ENCODE peak calls at places on chromosomes 2 and 18, in six cellular contexts. T is GM23248, H is kidney, P is transverse colon, L is A549, K is DND-41. D is an unnamed sample. For H3K4me1, the result is how much of the 10 kb centered on the place peaks cover.

GRCh38 chr2:16664052-16664731 is 1.4 kb downstream of the CYRIA start:
- DNase-seq in K (no peak), L (peak), P (peak), H (peak), T (peak), D (no peak)

GRCh38 chr2:12935226-12935625 is 218.5 kb downstream of the TRIB2 start:
- DNase-seq in L (no peak), T (no peak), P (no peak), H (no peak), K (no peak), D (no peak)

GRCh38 chr2:71006955-71007799 is 12.5 kb upstream of the TEX261 start:
- DNase-seq in K (no peak), L (no peak), P (no peak), T (no peak), H (no peak), D (no peak)

GRCh38 chr2:145797692-145798091 is 1277.8 kb upstream of the ZEB2 start:
- DNase-seq in T (no peak), L (no peak), H (no peak), K (no peak), P (no peak), D (no peak)

GRCh38 chr18:11767935-11768334 is 78.9 kb downstream of the GNAL start:
- DNase-seq in L (no peak), K (no peak), H (no peak), T (peak), P (no peak), D (no peak)

GRCh38 chr2:60855989-60856669 is 25.2 kb upstream of the REL start:
- DNase-seq in K (no peak), H (no peak), L (peak), P (no peak), T (no peak), D (no peak)

GRCh38 chr2:110973275-110973674 is 147.4 kb upstream of the BCL2L11 start:
- DNase-seq in H (no peak), K (no peak), P (no peak), T (no peak), L (no peak), D (no peak)

GRCh38 chr2:9967053-9967775 is 15.7 kb downstream of the GRHL1 start:
- DNase-seq in P (no peak), H (no peak), L (no peak), T (peak), K (no peak), D (no peak)

GRCh38 chr2:120914839-120915521 is 179.3 kb downstream of the GLI2 start:
- DNase-seq in K (no peak), L (peak), T (peak), H (peak), P (peak), D (peak)

GRCh38 chr2:241701155-241701404 is 759 bp upstream of the ING5 start:
- DNase-seq in H (no peak), K (peak), L (no peak), P (no peak), T (peak), D (no peak)

GRCh38 chr2:127673304-127674069 is 1.8 kb downstream of the LIMS2 start:
- DNase-seq in H (no peak), T (peak), K (no peak), L (no peak), P (no peak), D (no peak)

GRCh38 chr18:36446059-36446458 is 148.5 kb downstream of the FHOD3 start:
- DNase-seq in K (no peak), P (no peak), T (peak), H (no peak), L (no peak), D (no peak)

GRCh38 chr18:11283531-11284071 is 134.2 kb upstream of the PIEZO2 start:
- DNase-seq in T (no peak), L (no peak), P (no peak), K (no peak), H (no peak), D (no peak)

GRCh38 chr18:23921716-23922285 is 92.8 kb upstream of the TTC39C start:
- DNase-seq in L (no peak), H (no peak), K (no peak), T (no peak), P (no peak), D (no peak)

GRCh38 chr2:137693521-137693920 is 270.8 kb upstream of the HNMT start:
- DNase-seq in P (no peak), K (no peak), H (no peak), L (no peak), T (no peak), D (no peak)

GRCh38 chr2:226798422-226799210 is 1.0 kb downstream of the IRS1 start:
- DNase-seq in L (peak), H (peak), K (no peak), P (peak), T (peak), D (peak)

GRCh38 chr2:241764272-241765241 is 12.1 kb upstream of the GAL3ST2 start:
- DNase-seq in T (no peak), K (no peak), P (no peak), L (no peak), H (no peak), D (no peak)

GRCh38 chr2:236859896-236860295 is 225.8 kb upstream of the COPS8 start:
- DNase-seq in H (no peak), P (no peak), K (no peak), L (no peak), T (no peak), D (no peak)

GRCh38 chr2:36355157-36355889 is at the start of gene CRIM1:
- DNase-seq in P (peak), L (peak), H (peak), K (no peak), T (peak), D (peak)
- H3K4me1 ChIP-seq in P (under half), L (under half), H (under half), K (under half), T (under half), D (under half)

GRCh38 chr2:31992025-31992566 is 18.7 kb downstream of the MEMO1 start:
- DNase-seq in T (no peak), L (no peak), H (no peak), P (no peak), K (no peak), D (no peak)
- H3K4me1 ChIP-seq in T (under half), L (under half), H (under half), P (under half), K (under half), D (under half)

GRCh38 chr2:8607591-8607990 is 74.3 kb upstream of the ID2 start:
- DNase-seq in T (peak), P (no peak), H (no peak), K (no peak), L (peak), D (no peak)
- H3K4me1 ChIP-seq in T (under half), P (under half), H (under half), K (under half), L (under half), D (under half)

GRCh38 chr2:85709385-85709784 is 15.2 kb downstream of the GNLY start:
- DNase-seq in T (peak), L (no peak), P (no peak), K (no peak), H (no peak), D (peak)

GRCh38 chr2:85711578-85712060 is 17.5 kb downstream of the GNLY start:
- DNase-seq in P (no peak), L (no peak), H (no peak), K (no peak), T (no peak), D (no peak)

GRCh38 chr2:85712261-85712660 is 18.1 kb downstream of the GNLY start:
- DNase-seq in K (no peak), L (no peak), H (no peak), P (no peak), T (no peak), D (peak)

GRCh38 chr2:85712849-85713612 is 18.9 kb downstream of the GNLY start:
- DNase-seq in K (no peak), T (peak), H (no peak), P (peak), L (peak), D (peak)

GRCh38 chr2:85710687-85711577 is 16.8 kb downstream of the GNLY start:
- DNase-seq in K (no peak), H (no peak), L (no peak), T (peak), P (peak), D (peak)
- H3K4me1 ChIP-seq in K (under half), H (under half), L (under half), T (under half), P (under half), D (under half)

DNA sequence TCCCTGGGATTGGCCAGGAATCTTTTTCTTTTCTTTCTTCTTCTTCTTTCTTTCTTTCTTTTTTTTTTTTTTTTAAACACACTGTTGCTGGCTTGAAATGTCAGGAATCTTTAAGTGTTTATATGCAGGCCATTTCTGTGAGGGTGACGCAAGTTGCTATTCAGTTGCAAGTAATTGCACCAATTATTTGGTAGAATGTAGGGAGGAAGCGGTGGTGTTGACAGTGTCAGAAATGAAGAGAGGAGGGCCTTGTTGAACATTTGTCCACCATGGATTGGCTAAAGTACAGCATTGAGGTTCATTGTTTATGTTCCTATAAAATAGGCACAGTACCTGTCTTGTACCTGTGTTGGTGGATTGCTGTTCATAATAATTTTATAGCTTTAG is 6.5 kb downstream of the RPIA start:
- DNase-seq in L (no peak), T (no peak), H (no peak), K (no peak), P (no peak), D (no peak)
- H3K4me1 ChIP-seq in L (under half), T (under half), H (under half), K (under half), P (under half), D (under half)

D was measured in heart left ventricle.